ENCODE peak calls at places on chromosomes 1 and 21, in eight cellular contexts. R is right lobe of liver, K is gastrocnemius medialis, A is A549, F is IMR-90, V is HCT116, H is neuronal stem cell, Q is heart right ventricle. Z is an unnamed sample.

GRCh38 chr1:233386336-233386735 is 58.8 kb downstream of the MAP3K21 start:
- DNase-seq in R (no peak), K (no peak), A (no peak), F (no peak), V (no peak), H (no peak), Q (no peak), Z (peak; percentile 71)

GRCh38 chr1:81192647-81193642 is 607.8 kb upstream of the ADGRL2 start:
- DNase-seq in R (no peak), K (no peak), A (no peak), F (no peak), V (no peak), H (no peak), Q (no peak), Z (no peak)

GRCh38 chr1:228004887-228005462 is 1.8 kb upstream of the WNT3A start:
- DNase-seq in R (no peak), K (peak; percentile 6), A (no peak), F (no peak), V (no peak), H (no peak), Q (no peak), Z (no peak)

GRCh38 chr1:47456250-47456649 is 18.4 kb downstream of the FOXD2 start:
- DNase-seq in R (no peak), K (no peak), A (no peak), F (no peak), V (no peak), H (no peak), Q (no peak), Z (no peak)

GRCh38 chr1:56502700-56503245 is 76.6 kb downstream of the PLPP3 start:
- DNase-seq in R (no peak), K (no peak), A (no peak), F (peak; percentile 50), V (no peak), H (no peak), Q (no peak), Z (no peak)

GRCh38 chr1:24951337-24951736 is 21.3 kb upstream of the RUNX3 start:
- DNase-seq in R (no peak), K (no peak), A (no peak), F (no peak), V (no peak), H (no peak), Q (no peak), Z (no peak)

GRCh38 chr1:44637590-44638411 is 36.5 kb downstream of the TMEM53 start:
- DNase-seq in R (no peak), K (no peak), A (no peak), F (no peak), V (no peak), H (peak; percentile 63), Q (no peak), Z (no peak)

GRCh38 chr1:8651236-8651890 is 166.1 kb downstream of the RERE start:
- DNase-seq in R (no peak), K (no peak), A (no peak), F (no peak), V (no peak), H (no peak), Q (no peak), Z (no peak)

GRCh38 chr1:223133824-223134435 is 9.1 kb downstream of the TLR5 start:
- DNase-seq in R (peak; percentile 87), K (peak; percentile 74), A (peak; percentile 87), F (peak; percentile 78), V (peak; percentile 74), H (peak; percentile 84), Q (peak; percentile 83), Z (peak; percentile 81)

GRCh38 chr1:42750041-42750440 is 10.0 kb upstream of the CLDN19 start:
- DNase-seq in R (no peak), K (no peak), A (no peak), F (no peak), V (no peak), H (no peak), Q (no peak), Z (no peak)

GRCh38 chr1:226216056-226216455 is 7.4 kb upstream of the MIXL1 start:
- DNase-seq in R (no peak), K (no peak), A (no peak), F (no peak), V (no peak), H (no peak), Q (no peak), Z (no peak)
- H3K27ac ChIP-seq in R (no peak overlapping the region), K (no peak overlapping the region), A (no peak overlapping the region), F (no peak overlapping the region), V (no peak overlapping the region), H (no peak overlapping the region), Q (no peak overlapping the region), Z (no peak overlapping the region)

DNA sequence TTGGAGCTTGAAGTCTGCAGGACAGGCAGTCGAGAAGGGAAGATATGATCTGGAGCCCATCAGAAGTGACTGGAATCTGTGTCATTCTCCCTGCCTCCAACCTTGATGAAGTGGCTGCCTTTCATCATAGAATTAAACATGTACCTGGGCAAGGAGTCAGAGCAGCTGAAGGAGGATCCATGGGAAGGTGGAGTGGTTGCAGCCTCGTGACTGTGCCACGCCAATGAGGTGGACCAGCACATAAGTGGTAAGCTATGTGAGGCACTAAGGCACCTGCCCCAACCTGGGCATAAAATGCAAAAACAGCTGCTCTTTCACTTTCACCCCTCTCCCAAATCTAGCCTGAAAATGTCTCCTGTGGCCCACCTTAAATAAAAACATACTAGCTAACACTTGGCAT is 7.3 kb downstream of the SLC22A15 start:
- DNase-seq in R (no peak), K (no peak), A (no peak), F (no peak), V (no peak), H (no peak), Q (no peak), Z (no peak)
- H3K4me1 ChIP-seq in R (no peaks in the 10 kb centered on the region), K (no peaks in the 10 kb centered on the region), A (peaks cover 2% of the 10 kb centered on the region), F (no peaks in the 10 kb centered on the region), V (no peaks in the 10 kb centered on the region), H (no peaks in the 10 kb centered on the region), Q (peaks cover 5% of the 10 kb centered on the region), Z (no peaks in the 10 kb centered on the region)

GRCh38 chr21:29017639-29018237 is 1.4 kb downstream of the RWDD2B start:
- DNase-seq in R (no peak), K (no peak), A (no peak), F (no peak), V (no peak), H (no peak), Q (no peak), Z (peak; percentile 39)
- H3K27ac ChIP-seq in R (no peak overlapping the region), K (peak overlapping the region; percentile 82), A (peak overlapping the region; percentile 94), F (no peak overlapping the region), V (no peak overlapping the region), H (no peak overlapping the region), Q (no peak overlapping the region), Z (peak overlapping the region; percentile 22)

DNA sequence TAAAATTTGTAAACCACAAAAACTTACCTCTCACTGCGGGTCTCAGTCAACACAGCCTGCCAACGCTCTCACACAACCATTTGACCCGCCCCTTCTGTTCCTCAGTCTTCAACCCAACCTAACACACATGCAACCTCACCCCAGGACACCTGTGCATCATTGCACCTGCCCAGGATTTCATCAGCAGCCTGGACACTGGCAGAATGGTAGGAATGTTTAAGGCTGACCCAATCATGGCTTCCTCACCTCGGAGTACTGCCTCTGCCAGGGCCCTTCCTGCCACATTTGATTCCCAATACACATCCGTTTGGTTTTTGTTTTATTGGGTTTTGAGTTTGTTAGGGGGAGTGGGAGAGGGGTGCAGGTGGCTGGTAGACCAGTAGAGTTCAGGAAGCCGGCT is 40.7 kb downstream of the TOMM20 start:
- DNase-seq in R (no peak), K (peak; percentile 11), A (no peak), F (no peak), V (no peak), H (no peak), Q (no peak), Z (no peak)
- H3K4me1 ChIP-seq in R (peaks cover 15% of the 10 kb centered on the region), K (peaks cover 11% of the 10 kb centered on the region), A (peaks cover 18% of the 10 kb centered on the region), F (peaks cover 7% of the 10 kb centered on the region), V (peaks cover 4% of the 10 kb centered on the region), H (peaks cover 23% of the 10 kb centered on the region), Q (peaks cover 13% of the 10 kb centered on the region), Z (no peaks in the 10 kb centered on the region)

DNA sequence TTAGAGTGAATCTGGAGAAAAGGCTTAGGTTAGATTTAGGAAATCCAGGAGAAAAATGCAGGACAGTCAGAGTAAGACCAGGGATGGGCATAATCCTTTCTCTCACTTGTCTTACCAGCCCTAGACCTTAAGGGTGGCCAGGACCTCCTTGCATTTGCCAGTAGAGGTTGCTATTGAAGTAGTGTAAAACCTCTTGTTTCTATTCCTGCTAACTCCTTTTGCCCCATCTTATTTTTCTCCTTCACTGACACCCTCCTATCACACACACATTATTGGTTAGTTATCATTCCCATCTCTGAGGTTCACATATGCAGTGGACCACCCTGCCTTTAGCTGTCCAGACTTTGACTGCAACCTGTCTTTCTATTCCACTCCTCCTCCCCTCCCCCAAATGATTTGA is 75.0 kb upstream of the MACF1 start:
- DNase-seq in R (no peak), K (no peak), A (no peak), F (peak; percentile 58), V (no peak), H (no peak), Q (no peak), Z (no peak)
- H3K27ac ChIP-seq in R (peak overlapping the region; percentile 7), K (peak overlapping the region; percentile 70), A (peak overlapping the region; percentile 59), F (no peak overlapping the region), V (no peak overlapping the region), H (peak overlapping the region; percentile 4), Q (peak overlapping the region; percentile 41), Z (no peak overlapping the region)

GRCh38 chr1:246600579-246600978 is 34.3 kb downstream of the CNST start:
- DNase-seq in R (no peak), K (no peak), A (no peak), F (no peak), V (no peak), H (no peak), Q (no peak), Z (no peak)
- H3K4me1 ChIP-seq in R (no peaks in the 10 kb centered on the region), K (peaks cover 27% of the 10 kb centered on the region), A (peaks cover 8% of the 10 kb centered on the region), F (peaks cover 6% of the 10 kb centered on the region), V (no peaks in the 10 kb centered on the region), H (no peaks in the 10 kb centered on the region), Q (peaks cover 11% of the 10 kb centered on the region), Z (no peaks in the 10 kb centered on the region)

GRCh38 chr1:198929961-198930599 is 291.2 kb downstream of the PTPRC start:
- DNase-seq in R (no peak), K (no peak), A (no peak), F (peak; percentile 31), V (no peak), H (no peak), Q (no peak), Z (no peak)

GRCh38 chr1:198933506-198933905 is 294.7 kb downstream of the PTPRC start:
- DNase-seq in R (no peak), K (no peak), A (no peak), F (no peak), V (no peak), H (no peak), Q (no peak), Z (no peak)

GRCh38 chr1:198934901-198935301 is 296.1 kb downstream of the PTPRC start:
- DNase-seq in R (no peak), K (no peak), A (no peak), F (peak; percentile 51), V (no peak), H (no peak), Q (no peak), Z (peak; percentile 8)

GRCh38 chr1:198934414-198934813 is 295.6 kb downstream of the PTPRC start:
- DNase-seq in R (no peak), K (no peak), A (no peak), F (no peak), V (no peak), H (no peak), Q (no peak), Z (no peak)

GRCh38 chr1:198932351-198932991 is 293.6 kb downstream of the PTPRC start:
- DNase-seq in R (no peak), K (no peak), A (no peak), F (peak; percentile 75), V (peak; percentile 56), H (no peak), Q (no peak), Z (no peak)
- H3K27ac ChIP-seq in R (no peak overlapping the region), K (no peak overlapping the region), A (peak overlapping the region; percentile 59), F (no peak overlapping the region), V (peak overlapping the region; percentile 61), H (no peak overlapping the region), Q (no peak overlapping the region), Z (no peak overlapping the region)